ENCODE peak calls at places on chromosomes 12 and 14, in eight cellular contexts. R is body of pancreas, N is aorta, U is uterus, Z is adipocyte, A is right cardiac atrium, Y is lower lobe of right lung, O is adrenal gland. H is an unnamed sample.

GRCh38 chr12:7916936-7917335 is 19.1 kb downstream of the SLC2A3 start:
- DNase-seq in A (no peak), U (no peak), Z (no peak), R (no peak), Y (no peak), N (peak; percentile 47), O (no peak), H (no peak)

GRCh38 chr12:1502441-1502785 is 92.0 kb downstream of the FBXL14 start:
- DNase-seq in Y (no peak), U (no peak), A (no peak), N (no peak), O (no peak), Z (no peak), R (no peak), H (peak; percentile 43)

GRCh38 chr12:843609-844008 is 91.2 kb downstream of the WNK1 start:
- DNase-seq in N (no peak), U (no peak), Y (no peak), R (no peak), A (no peak), Z (peak; percentile 49), O (no peak), H (no peak)

GRCh38 chr12:57519758-57520007 is 631 bp downstream of the DDIT3 start:
- DNase-seq in Z (no peak), R (no peak), N (no peak), A (no peak), O (no peak), U (no peak), Y (no peak), H (no peak)

GRCh38 chr12:12562016-12562483 is 613 bp downstream of the DUSP16 start:
- DNase-seq in O (peak; percentile 62), Y (peak; percentile 60), Z (peak; percentile 72), N (peak; percentile 77), A (peak; percentile 31), R (peak; percentile 46), U (peak; percentile 44), H (peak; percentile 50)

GRCh38 chr12:47770086-47770726 is 2.8 kb upstream of the SLC48A1 start:
- DNase-seq in O (no peak), U (no peak), Z (peak; percentile 78), R (no peak), N (no peak), Y (peak; percentile 19), A (no peak), H (peak; percentile 68)

GRCh38 chr12:94140556-94140955 is 7.8 kb upstream of the PLXNC1 start:
- DNase-seq in Z (peak; percentile 17), U (no peak), R (no peak), N (no peak), Y (no peak), A (no peak), O (no peak), H (peak; percentile 40)

GRCh38 chr12:30782316-30783173 is 27.8 kb upstream of the CAPRIN2 start:
- DNase-seq in R (no peak), N (no peak), Z (no peak), U (no peak), O (no peak), Y (no peak), A (no peak), H (no peak)

GRCh38 chr12:94405378-94406116 is 54.1 kb downstream of the CEP83 start:
- DNase-seq in U (no peak), R (no peak), Y (no peak), Z (peak; percentile 17), N (no peak), A (no peak), O (no peak), H (no peak)

GRCh38 chr12:80909370-80909769 is 28.4 kb downstream of the LIN7A start:
- DNase-seq in O (no peak), U (no peak), Y (no peak), N (no peak), Z (no peak), R (no peak), A (no peak), H (no peak)

GRCh38 chr12:127343941-127344340 is 923.0 kb upstream of the TMEM132C start:
- DNase-seq in U (no peak), N (no peak), Z (no peak), Y (no peak), O (no peak), A (no peak), R (no peak), H (no peak)

GRCh38 chr12:72296389-72296788 is 24.2 kb downstream of the TRHDE start:
- DNase-seq in Y (no peak), R (no peak), U (no peak), O (no peak), A (no peak), N (no peak), Z (no peak), H (no peak)

GRCh38 chr12:113073586-113073985 is 17.1 kb downstream of the DTX1 start:
- DNase-seq in O (no peak), N (no peak), R (no peak), Y (no peak), Z (no peak), A (no peak), U (no peak), H (no peak)

GRCh38 chr12:43407816-43408645 is 144.0 kb downstream of the ADAMTS20 start:
- DNase-seq in R (no peak), Z (peak; percentile 68), U (no peak), A (no peak), O (no peak), Y (no peak), N (no peak), H (no peak)

GRCh38 chr14:104820669-104821228 is 19.8 kb downstream of the ZBTB42 start:
- DNase-seq in Y (peak; percentile 81), N (no peak), U (peak; percentile 36), R (peak; percentile 73), O (peak; percentile 80), A (peak; percentile 56), Z (peak; percentile 60), H (peak; percentile 80)

DNA sequence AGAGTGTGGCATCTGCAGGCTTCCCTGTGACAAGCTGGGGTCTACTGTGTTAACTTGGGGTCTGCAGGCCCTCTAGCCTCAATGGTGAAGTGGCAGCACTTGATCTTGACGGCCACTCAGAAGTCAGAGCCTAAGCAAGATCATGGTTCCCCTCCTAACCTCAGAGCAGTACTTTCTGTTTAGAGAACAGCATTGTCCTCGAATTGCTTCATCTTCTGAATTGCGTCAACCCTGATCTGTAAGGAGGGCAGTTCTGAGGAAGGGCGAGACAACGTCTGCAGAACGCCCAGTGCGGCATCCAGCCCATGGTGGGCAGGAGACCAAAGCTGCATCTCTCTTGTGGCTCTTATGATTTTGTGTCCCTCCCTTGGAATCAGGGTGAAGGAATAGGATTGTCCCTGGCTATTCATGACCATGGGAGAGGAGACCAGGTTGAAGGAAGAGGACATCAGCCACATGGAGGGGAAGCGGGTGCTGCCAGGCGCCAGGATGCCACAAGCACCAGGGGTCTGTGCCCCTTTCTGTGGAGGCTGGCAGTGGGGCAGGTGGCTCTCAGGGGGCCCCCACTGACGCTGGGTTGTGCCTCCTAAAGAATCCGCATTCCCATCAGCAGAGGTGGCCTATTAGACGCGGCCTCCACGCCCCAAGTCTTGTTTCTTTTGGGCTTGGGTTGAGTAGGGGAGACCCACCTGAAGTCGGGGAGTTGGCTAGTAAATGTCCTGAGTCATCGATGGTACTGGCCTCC is 2.2 kb downstream of the SERPINA9 start:
- DNase-seq in A (no peak), Z (no peak), R (no peak), N (no peak), Y (no peak), U (no peak), O (peak; percentile 28), H (no peak)
- H3K4me1 ChIP-seq in A (no peaks in the 10 kb centered on the region), Z (no peaks in the 10 kb centered on the region), R (no peaks in the 10 kb centered on the region), N (no peaks in the 10 kb centered on the region), Y (no peaks in the 10 kb centered on the region), U (no peaks in the 10 kb centered on the region), O (no peaks in the 10 kb centered on the region), H (no peaks in the 10 kb centered on the region)

GRCh38 chr14:22547948-22548750 is 40.9 kb downstream of the DAD1 start:
- DNase-seq in U (no peak), N (no peak), R (peak; percentile 42), A (no peak), Y (no peak), O (no peak), Z (no peak), H (no peak)
- H3K4me1 ChIP-seq in U (no peaks in the 10 kb centered on the region), N (no peaks in the 10 kb centered on the region), R (peaks cover 14% of the 10 kb centered on the region), A (peaks cover 11% of the 10 kb centered on the region), Y (peaks cover 39% of the 10 kb centered on the region), O (peaks cover 8% of the 10 kb centered on the region), Z (peaks cover 12% of the 10 kb centered on the region), H (no peaks in the 10 kb centered on the region)

DNA sequence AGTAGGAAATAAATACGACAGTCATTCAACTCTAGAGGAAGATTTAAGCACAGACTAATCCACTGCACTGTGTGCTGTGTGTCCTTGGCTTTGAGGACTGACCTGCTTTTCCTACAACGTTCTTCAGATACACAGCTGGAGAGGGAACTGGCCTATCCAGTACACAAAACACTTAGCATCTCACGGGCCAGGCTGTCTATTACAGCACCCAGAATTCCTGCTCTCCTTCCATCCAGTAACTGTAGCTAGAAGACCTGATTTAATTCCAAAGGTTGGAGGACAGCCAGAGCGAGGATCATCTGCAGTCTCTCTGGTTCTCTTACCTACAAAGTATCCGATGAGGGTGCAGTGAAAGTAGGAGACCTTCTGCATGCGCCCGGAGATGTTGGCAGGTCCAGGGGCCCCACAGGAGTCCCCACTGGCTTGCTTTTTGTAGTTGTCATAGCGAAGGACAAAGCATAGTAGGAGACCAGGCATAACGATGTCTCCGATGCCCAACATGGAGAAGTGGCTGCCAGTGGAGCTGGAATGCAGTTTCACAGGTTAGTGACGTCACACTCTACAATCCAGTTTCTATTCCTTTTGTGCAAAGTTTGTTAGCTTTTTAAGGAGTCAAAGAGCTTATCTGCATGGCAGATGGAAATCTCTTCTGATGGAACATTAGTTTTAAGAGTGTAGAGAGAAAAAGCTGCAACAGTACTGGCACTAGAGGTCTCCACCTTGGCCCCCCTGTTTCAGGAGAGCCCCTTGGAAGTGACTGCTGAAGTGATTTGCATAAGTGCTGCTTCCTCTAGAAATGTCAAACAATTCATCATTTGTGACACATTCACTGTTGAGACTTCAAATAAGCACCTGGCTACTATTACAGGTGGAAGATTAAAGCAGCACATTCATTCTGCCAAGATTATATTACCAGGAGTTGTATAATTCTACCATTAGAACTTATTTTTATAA is 41.7 kb downstream of the ACADS start:
- DNase-seq in O (no peak), Z (no peak), N (no peak), A (no peak), R (no peak), Y (no peak), U (no peak), H (no peak)
- H3K4me1 ChIP-seq in O (no peaks in the 10 kb centered on the region), Z (no peaks in the 10 kb centered on the region), N (no peaks in the 10 kb centered on the region), A (no peaks in the 10 kb centered on the region), R (no peaks in the 10 kb centered on the region), Y (peaks cover 16% of the 10 kb centered on the region), U (no peaks in the 10 kb centered on the region), H (peaks cover 14% of the 10 kb centered on the region)

DNA sequence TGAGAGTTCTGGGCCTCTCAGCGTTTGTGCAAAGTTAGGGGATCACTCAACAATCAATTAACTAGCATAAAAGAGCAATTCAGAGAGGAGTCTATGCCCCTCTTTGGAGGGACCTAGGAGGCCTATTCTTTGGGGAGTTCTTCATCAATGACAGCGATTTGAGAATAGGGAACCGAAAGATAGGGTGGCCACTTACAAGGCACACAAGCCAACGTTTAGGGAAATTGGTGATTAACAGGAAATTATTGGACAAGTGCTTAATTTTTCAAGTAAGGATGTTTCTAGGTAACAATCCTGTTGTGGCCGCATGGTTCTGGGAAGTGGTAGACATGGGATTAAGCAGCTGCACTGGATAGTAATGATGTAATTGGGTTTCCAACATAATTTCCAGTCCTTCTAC is 83.2 kb downstream of the HMGA2 start:
- DNase-seq in Y (no peak), U (no peak), N (no peak), Z (no peak), A (no peak), O (no peak), R (no peak), H (no peak)
- H3K4me1 ChIP-seq in Y (no peaks in the 10 kb centered on the region), U (no peaks in the 10 kb centered on the region), N (no peaks in the 10 kb centered on the region), Z (peaks cover 7% of the 10 kb centered on the region), A (no peaks in the 10 kb centered on the region), O (no peaks in the 10 kb centered on the region), R (no peaks in the 10 kb centered on the region), H (peaks cover 29% of the 10 kb centered on the region)

GRCh38 chr14:100066984-100067383 is 1.8 kb downstream of the EVL start:
- DNase-seq in R (no peak), A (peak; percentile 23), O (no peak), Y (no peak), N (no peak), Z (no peak), U (no peak), H (no peak)
- H3K4me1 ChIP-seq in R (no peaks in the 10 kb centered on the region), A (peaks cover 14% of the 10 kb centered on the region), O (peaks cover 5% of the 10 kb centered on the region), Y (peaks cover 49% of the 10 kb centered on the region), N (no peaks in the 10 kb centered on the region), Z (no peaks in the 10 kb centered on the region), U (no peaks in the 10 kb centered on the region), H (peaks cover 26% of the 10 kb centered on the region)